ENCODE peak calls at places on chromosomes 1 and 21, in four cellular contexts. One of them, this sample, is unnamed.
A peak's percentile ranks its signal among the peaks of the same experiment; 100 is the strongest.

GRCh38 chr1:47694011-47694890 is 256.4 kb downstream of the FOXD2 start:
- DNase-seq in H1: no peak
- DNase-seq in K562: no peak
- DNase-seq in GM12892: no peak
- DNase-seq in this sample: no peak

GRCh38 chr1:31879981-31880608 is 58.1 kb downstream of the PTP4A2 start:
- DNase-seq in H1: no peak
- DNase-seq in K562: peak; percentile 56
- DNase-seq in GM12892: no peak
- DNase-seq in this sample: no peak

GRCh38 chr1:246527402-246528088 is 20.5 kb upstream of the SMYD3 start:
- DNase-seq in H1: no peak
- DNase-seq in K562: no peak
- DNase-seq in GM12892: no peak
- DNase-seq in this sample: no peak

GRCh38 chr1:67882196-67882958 is 49.1 kb upstream of the GNG12 start:
- DNase-seq in H1: no peak
- DNase-seq in K562: no peak
- DNase-seq in GM12892: no peak
- DNase-seq in this sample: no peak

GRCh38 chr1:164611754-164612642 is 53.0 kb downstream of the PBX1 start:
- DNase-seq in H1: no peak
- DNase-seq in K562: no peak
- DNase-seq in GM12892: no peak
- DNase-seq in this sample: no peak

GRCh38 chr1:67888707-67889106 is 55.4 kb upstream of the GNG12 start:
- DNase-seq in H1: no peak
- DNase-seq in K562: no peak
- DNase-seq in GM12892: no peak
- DNase-seq in this sample: no peak

GRCh38 chr1:2643414-2644077 is 10.7 kb upstream of the MMEL1 start:
- DNase-seq in H1: no peak
- DNase-seq in K562: no peak
- DNase-seq in GM12892: no peak
- DNase-seq in this sample: no peak

GRCh38 chr21:45202889-45203288 is 84.8 kb downstream of the POFUT2 start:
- DNase-seq in H1: no peak
- DNase-seq in K562: no peak
- DNase-seq in GM12892: no peak
- DNase-seq in this sample: no peak

GRCh38 chr1:230348386-230349022 is 77.6 kb downstream of the PGBD5 start:
- DNase-seq in H1: no peak
- DNase-seq in K562: no peak
- DNase-seq in GM12892: no peak
- DNase-seq in this sample: no peak

DNA sequence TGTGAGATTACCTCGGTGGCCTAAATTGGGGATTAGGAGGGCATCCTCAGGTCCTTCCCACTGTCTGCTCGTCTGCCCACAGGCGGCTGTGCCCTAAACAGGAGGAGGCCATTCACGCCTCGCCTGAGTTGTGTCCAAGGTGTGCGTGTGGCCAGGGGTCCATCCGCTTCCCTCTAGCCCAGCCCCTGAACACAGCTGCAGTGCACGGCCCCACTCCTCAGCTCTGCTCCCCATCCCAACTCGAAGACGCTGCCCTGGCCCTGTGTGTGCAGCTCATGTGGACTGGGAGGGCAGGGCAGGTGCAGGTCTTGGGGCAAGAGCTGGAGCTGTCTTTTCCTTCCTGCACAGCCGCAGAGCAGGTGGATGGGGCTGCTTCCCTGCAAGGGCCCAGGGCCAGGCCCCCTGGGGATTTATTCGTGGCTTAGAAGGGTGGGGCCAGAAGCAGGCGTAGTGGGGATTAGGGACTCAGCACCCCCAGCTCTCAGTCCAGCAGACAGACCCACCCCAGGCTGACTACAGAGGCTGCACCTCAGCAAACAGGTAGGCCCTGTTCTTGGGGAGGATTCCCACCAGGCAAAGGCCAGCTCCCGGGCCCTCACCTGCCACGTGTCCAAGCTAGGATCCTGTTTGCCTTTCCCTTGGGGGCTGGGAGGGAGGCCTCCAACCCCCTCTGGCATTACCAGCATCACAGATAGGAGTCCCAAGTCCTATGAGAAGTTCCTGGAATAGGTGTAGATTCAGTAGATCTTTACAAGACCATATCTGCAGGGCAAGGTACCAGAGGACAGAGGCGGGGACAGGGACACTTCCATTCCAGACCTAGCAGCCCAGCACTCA is 4.4 kb downstream of the GUK1 start:
- DNase-seq in H1: no peak
- DNase-seq in K562: peak; percentile 65
- DNase-seq in GM12892: no peak
- DNase-seq in this sample: no peak
- TF ChIP-seq POLR2A in H1: no peak
- TF ChIP-seq POLR2A in K562: no peak
- TF ChIP-seq POLR2A in GM12892: no peak
- TF ChIP-seq POLR2A in this sample: no peak

GRCh38 chr1:81509619-81510018 is 291.1 kb upstream of the ADGRL2 start:
- DNase-seq in H1: peak; percentile 5
- DNase-seq in K562: no peak
- DNase-seq in GM12892: no peak
- DNase-seq in this sample: no peak
- TF ChIP-seq TAF1 in H1: no peak
- TF ChIP-seq TAF1 in K562: no peak
- TF ChIP-seq TAF1 in GM12892: no peak
- TF ChIP-seq TAF1 in this sample: no peak

DNA sequence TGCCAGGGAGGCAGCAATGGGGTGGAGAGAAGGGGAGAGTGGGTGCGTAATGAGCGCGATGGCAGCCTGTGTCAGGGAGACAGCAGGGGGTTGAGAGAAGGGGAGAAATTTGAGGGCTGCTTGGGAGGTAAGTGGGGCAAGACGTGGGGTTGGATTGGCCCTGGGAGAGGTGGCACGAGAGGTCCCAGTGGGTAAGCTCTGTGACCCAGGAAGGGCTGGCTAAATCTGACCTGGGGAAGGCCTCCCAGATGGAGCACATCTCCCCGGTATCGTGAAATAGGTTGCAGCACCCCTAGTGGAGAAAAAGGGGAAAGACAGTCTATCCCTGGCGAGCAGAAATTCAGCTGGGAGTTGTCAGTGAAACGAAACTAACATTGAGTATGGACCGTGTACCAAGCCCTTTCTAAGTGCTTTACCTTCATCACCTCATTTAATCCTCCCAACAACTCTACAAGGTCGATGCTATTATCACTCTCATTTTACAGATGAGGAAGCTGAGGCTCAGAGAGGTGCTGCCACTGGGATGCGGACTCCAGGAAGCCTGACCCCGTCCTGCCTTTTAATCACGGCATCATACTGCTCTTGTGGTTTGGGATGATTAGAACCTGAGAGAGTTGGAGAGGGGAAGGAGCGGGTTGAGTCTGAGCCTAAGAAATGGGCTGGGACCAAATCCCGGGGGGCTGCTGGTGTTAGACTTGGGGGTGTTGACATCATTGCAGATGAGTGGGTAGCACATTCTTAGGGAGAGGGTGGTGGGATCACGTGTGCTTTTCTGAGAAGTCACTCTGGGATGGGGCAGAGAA is 56.6 kb upstream of the RPL11 start:
- DNase-seq in H1: no peak
- DNase-seq in K562: peak; percentile 76
- DNase-seq in GM12892: peak; percentile 65
- DNase-seq in this sample: peak; percentile 62
- TF ChIP-seq POLR2A in H1: no peak
- TF ChIP-seq POLR2A in K562: no peak
- TF ChIP-seq POLR2A in GM12892: no peak
- TF ChIP-seq POLR2A in this sample: no peak

GRCh38 chr21:42117229-42118048 is 46.3 kb downstream of the UMODL1 start:
- DNase-seq in H1: no peak
- DNase-seq in K562: peak; percentile 79
- DNase-seq in GM12892: peak; percentile 53
- DNase-seq in this sample: peak; percentile 57

GRCh38 chr21:42120056-42120903 is 49.2 kb downstream of the UMODL1 start:
- DNase-seq in H1: no peak
- DNase-seq in K562: no peak
- DNase-seq in GM12892: no peak
- DNase-seq in this sample: no peak

GRCh38 chr21:42120904-42121535 is 49.9 kb downstream of the UMODL1 start:
- DNase-seq in H1: no peak
- DNase-seq in K562: no peak
- DNase-seq in GM12892: no peak
- DNase-seq in this sample: no peak

GRCh38 chr21:42118901-42119300 is 47.8 kb downstream of the UMODL1 start:
- DNase-seq in H1: no peak
- DNase-seq in K562: no peak
- DNase-seq in GM12892: no peak
- DNase-seq in this sample: no peak

GRCh38 chr21:42118121-42118795 is 47.1 kb downstream of the UMODL1 start:
- DNase-seq in H1: no peak
- DNase-seq in K562: no peak
- DNase-seq in GM12892: no peak
- DNase-seq in this sample: no peak
- TF ChIP-seq TAF1 in H1: no peak
- TF ChIP-seq TAF1 in K562: no peak
- TF ChIP-seq TAF1 in GM12892: no peak
- TF ChIP-seq TAF1 in this sample: no peak

This sample was measured in GM12891.